ENCODE peak calls at places on chromosomes 11 and 22, in five cellular contexts. One of them, this sample, is unnamed.

GRCh38 chr11:76243157-76243556 is 36.9 kb upstream of the WNT11 start:
- DNase-seq in HCT116: no peak
- DNase-seq in neural progenitor cell: peak
- DNase-seq in brain microvascular endothelial cell: no peak
- DNase-seq in lower lobe of right lung: peak
- DNase-seq in this sample: no peak

GRCh38 chr11:35005156-35005780 is 88.8 kb downstream of the PDHX start:
- DNase-seq in lower lobe of right lung: no peak
- DNase-seq in HCT116: no peak
- DNase-seq in brain microvascular endothelial cell: no peak
- DNase-seq in neural progenitor cell: no peak
- DNase-seq in this sample: no peak

GRCh38 chr22:17234144-17234623 is 14.9 kb upstream of the ADA2 start:
- DNase-seq in lower lobe of right lung: peak
- DNase-seq in neural progenitor cell: peak
- DNase-seq in HCT116: peak
- DNase-seq in brain microvascular endothelial cell: no peak
- DNase-seq in this sample: no peak

GRCh38 chr11:126719740-126720139 is 280.8 kb downstream of the KIRREL3 start:
- DNase-seq in HCT116: no peak
- DNase-seq in brain microvascular endothelial cell: no peak
- DNase-seq in neural progenitor cell: no peak
- DNase-seq in lower lobe of right lung: no peak
- DNase-seq in this sample: no peak

GRCh38 chr22:39174498-39175120 is 22.1 kb upstream of the CBX7 start:
- DNase-seq in HCT116: peak
- DNase-seq in brain microvascular endothelial cell: peak
- DNase-seq in neural progenitor cell: peak
- DNase-seq in lower lobe of right lung: peak
- DNase-seq in this sample: peak

GRCh38 chr22:34804588-34804987 is 261.4 kb upstream of the ISX start:
- DNase-seq in neural progenitor cell: peak
- DNase-seq in lower lobe of right lung: no peak
- DNase-seq in HCT116: no peak
- DNase-seq in brain microvascular endothelial cell: no peak
- DNase-seq in this sample: no peak

GRCh38 chr11:67632982-67633755 is 3.4 kb upstream of the NUDT8 start:
- DNase-seq in lower lobe of right lung: peak
- DNase-seq in neural progenitor cell: no peak
- DNase-seq in brain microvascular endothelial cell: no peak
- DNase-seq in HCT116: no peak
- DNase-seq in this sample: peak

GRCh38 chr11:36364551-36364950 is 68.5 kb downstream of the PRR5L start:
- DNase-seq in HCT116: no peak
- DNase-seq in lower lobe of right lung: no peak
- DNase-seq in brain microvascular endothelial cell: no peak
- DNase-seq in neural progenitor cell: no peak
- DNase-seq in this sample: no peak

GRCh38 chr11:28756977-28757376 is 648.8 kb downstream of the METTL15 start:
- DNase-seq in HCT116: no peak
- DNase-seq in neural progenitor cell: no peak
- DNase-seq in lower lobe of right lung: no peak
- DNase-seq in brain microvascular endothelial cell: peak
- DNase-seq in this sample: no peak

GRCh38 chr11:134027671-134028070 is 41.2 kb upstream of the JAM3 start:
- DNase-seq in neural progenitor cell: no peak
- DNase-seq in HCT116: no peak
- DNase-seq in lower lobe of right lung: no peak
- DNase-seq in brain microvascular endothelial cell: no peak
- DNase-seq in this sample: peak

GRCh38 chr11:126336646-126337045 is 18.8 kb upstream of the ST3GAL4 start:
- DNase-seq in HCT116: no peak
- DNase-seq in neural progenitor cell: no peak
- DNase-seq in lower lobe of right lung: no peak
- DNase-seq in brain microvascular endothelial cell: no peak
- DNase-seq in this sample: peak

GRCh38 chr11:83816572-83817187 is 530.5 kb upstream of the CCDC90B start:
- DNase-seq in brain microvascular endothelial cell: no peak
- DNase-seq in lower lobe of right lung: no peak
- DNase-seq in neural progenitor cell: peak
- DNase-seq in HCT116: no peak
- DNase-seq in this sample: no peak

GRCh38 chr11:116311141-116311540 is 461.6 kb downstream of the BUD13 start:
- DNase-seq in neural progenitor cell: no peak
- DNase-seq in brain microvascular endothelial cell: no peak
- DNase-seq in HCT116: no peak
- DNase-seq in lower lobe of right lung: no peak
- DNase-seq in this sample: no peak

GRCh38 chr22:44037519-44038370 is 13.6 kb downstream of the PARVB start:
- DNase-seq in lower lobe of right lung: no peak
- DNase-seq in HCT116: peak
- DNase-seq in brain microvascular endothelial cell: peak
- DNase-seq in neural progenitor cell: no peak
- DNase-seq in this sample: no peak

GRCh38 chr11:59965424-59965823 is 1.6 kb downstream of the OOSP4A start:
- DNase-seq in brain microvascular endothelial cell: no peak
- DNase-seq in neural progenitor cell: no peak
- DNase-seq in lower lobe of right lung: no peak
- DNase-seq in HCT116: no peak
- DNase-seq in this sample: no peak

GRCh38 chr11:92149996-92150395 is 74.6 kb upstream of the FAT3 start:
- DNase-seq in neural progenitor cell: peak
- DNase-seq in HCT116: no peak
- DNase-seq in lower lobe of right lung: no peak
- DNase-seq in brain microvascular endothelial cell: no peak
- DNase-seq in this sample: no peak

GRCh38 chr11:119316729-119317591 is at the start of gene MCAM:
- DNase-seq in lower lobe of right lung: no peak
- DNase-seq in brain microvascular endothelial cell: no peak
- DNase-seq in HCT116: no peak
- DNase-seq in neural progenitor cell: peak
- DNase-seq in this sample: peak

GRCh38 chr22:44107341-44107740 is 73.4 kb upstream of the PARVG start:
- DNase-seq in HCT116: no peak
- DNase-seq in brain microvascular endothelial cell: no peak
- DNase-seq in neural progenitor cell: peak
- DNase-seq in lower lobe of right lung: no peak
- DNase-seq in this sample: peak

GRCh38 chr11:33542921-33543320 is 157.7 kb downstream of the C11orf91 start:
- DNase-seq in neural progenitor cell: peak
- DNase-seq in brain microvascular endothelial cell: peak
- DNase-seq in lower lobe of right lung: peak
- DNase-seq in HCT116: peak
- DNase-seq in this sample: no peak

GRCh38 chr22:27986459-27986858 is 67.4 kb upstream of the PITPNB start:
- DNase-seq in neural progenitor cell: no peak
- DNase-seq in brain microvascular endothelial cell: no peak
- DNase-seq in HCT116: no peak
- DNase-seq in lower lobe of right lung: no peak
- DNase-seq in this sample: peak

GRCh38 chr22:49181942-49182341 is 645.7 kb downstream of the BRD1 start:
- DNase-seq in lower lobe of right lung: peak
- DNase-seq in brain microvascular endothelial cell: no peak
- DNase-seq in neural progenitor cell: no peak
- DNase-seq in HCT116: no peak
- DNase-seq in this sample: peak

GRCh38 chr11:135002236-135002635 is 590.2 kb upstream of the B3GAT1 start:
- DNase-seq in lower lobe of right lung: no peak
- DNase-seq in neural progenitor cell: no peak
- DNase-seq in brain microvascular endothelial cell: no peak
- DNase-seq in HCT116: no peak
- DNase-seq in this sample: no peak

GRCh38 chr11:18802381-18803257 is 11.0 kb upstream of the PTPN5 start:
- DNase-seq in brain microvascular endothelial cell: peak
- DNase-seq in neural progenitor cell: peak
- DNase-seq in lower lobe of right lung: no peak
- DNase-seq in HCT116: peak
- DNase-seq in this sample: no peak

GRCh38 chr11:63937713-63938480 is 905 bp upstream of the NAA40 start:
- DNase-seq in lower lobe of right lung: no peak
- DNase-seq in HCT116: no peak
- DNase-seq in neural progenitor cell: peak
- DNase-seq in brain microvascular endothelial cell: no peak
- DNase-seq in this sample: no peak

GRCh38 chr22:45319319-45319675 is 9.6 kb downstream of the FAM118A start:
- DNase-seq in neural progenitor cell: peak
- DNase-seq in HCT116: no peak
- DNase-seq in brain microvascular endothelial cell: peak
- DNase-seq in lower lobe of right lung: no peak
- DNase-seq in this sample: no peak

GRCh38 chr11:43738600-43739409 is 58.3 kb downstream of the HSD17B12 start:
- DNase-seq in neural progenitor cell: peak
- DNase-seq in lower lobe of right lung: no peak
- DNase-seq in HCT116: peak
- DNase-seq in brain microvascular endothelial cell: peak
- DNase-seq in this sample: no peak

GRCh38 chr11:19430346-19431058 is 189.8 kb upstream of the E2F8 start:
- DNase-seq in lower lobe of right lung: no peak
- DNase-seq in HCT116: no peak
- DNase-seq in brain microvascular endothelial cell: no peak
- DNase-seq in neural progenitor cell: no peak
- DNase-seq in this sample: no peak

GRCh38 chr11:68692881-68693483 is 8.6 kb downstream of the GAL start:
- DNase-seq in lower lobe of right lung: no peak
- DNase-seq in HCT116: no peak
- DNase-seq in neural progenitor cell: no peak
- DNase-seq in brain microvascular endothelial cell: no peak
- DNase-seq in this sample: no peak

GRCh38 chr11:19080579-19080993 is 20.1 kb upstream of the MRGPRX2 start:
- DNase-seq in lower lobe of right lung: peak
- DNase-seq in HCT116: no peak
- DNase-seq in brain microvascular endothelial cell: no peak
- DNase-seq in neural progenitor cell: no peak
- DNase-seq in this sample: no peak

GRCh38 chr22:48153726-48154125 is 1391.3 kb downstream of the TBC1D22A start:
- DNase-seq in HCT116: no peak
- DNase-seq in lower lobe of right lung: no peak
- DNase-seq in brain microvascular endothelial cell: no peak
- DNase-seq in neural progenitor cell: no peak
- DNase-seq in this sample: no peak

GRCh38 chr22:34454598-34454997 is 534.3 kb upstream of the LARGE1 start:
- DNase-seq in lower lobe of right lung: no peak
- DNase-seq in neural progenitor cell: no peak
- DNase-seq in brain microvascular endothelial cell: no peak
- DNase-seq in HCT116: no peak
- DNase-seq in this sample: no peak

GRCh38 chr11:96357794-96358193 is 14.8 kb upstream of the MAML2 start:
- DNase-seq in HCT116: no peak
- DNase-seq in lower lobe of right lung: no peak
- DNase-seq in neural progenitor cell: no peak
- DNase-seq in brain microvascular endothelial cell: no peak
- DNase-seq in this sample: no peak
- H3K27ac ChIP-seq in HCT116: no peak
- H3K27ac ChIP-seq in lower lobe of right lung: no peak
- H3K27ac ChIP-seq in neural progenitor cell: no peak
- H3K27ac ChIP-seq in brain microvascular endothelial cell: no peak
- H3K27ac ChIP-seq in this sample: no peak

DNA sequence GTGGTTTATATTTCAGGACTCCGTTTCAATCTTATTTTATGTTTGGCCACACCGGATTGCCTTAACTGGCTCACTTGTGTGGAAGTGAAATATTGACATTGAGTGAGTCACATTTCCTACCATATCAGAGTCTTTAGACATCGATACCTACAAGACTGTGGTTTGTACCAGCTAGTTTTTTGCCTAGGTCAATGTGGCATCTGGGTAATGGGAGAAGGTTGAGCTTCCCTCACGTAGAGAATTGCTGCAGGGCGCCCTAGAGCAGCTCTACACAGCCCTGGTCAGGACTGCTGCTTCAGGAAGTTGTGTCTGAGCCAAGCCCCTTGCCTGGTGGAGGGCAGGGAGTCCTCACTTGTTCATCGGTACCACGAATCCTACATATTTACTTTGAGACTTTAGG is 1.6 kb downstream of the GRAMD1B start:
- DNase-seq in neural progenitor cell: no peak
- DNase-seq in brain microvascular endothelial cell: no peak
- DNase-seq in HCT116: no peak
- DNase-seq in lower lobe of right lung: no peak
- DNase-seq in this sample: no peak
- H3K4me3 ChIP-seq in neural progenitor cell: peak
- H3K4me3 ChIP-seq in brain microvascular endothelial cell: peak
- H3K4me3 ChIP-seq in HCT116: no peak
- H3K4me3 ChIP-seq in lower lobe of right lung: peak
- H3K4me3 ChIP-seq in this sample: no peak

GRCh38 chr11:1478011-1478410 is 8.6 kb downstream of the MOB2 start:
- DNase-seq in neural progenitor cell: no peak
- DNase-seq in lower lobe of right lung: peak
- DNase-seq in HCT116: no peak
- DNase-seq in brain microvascular endothelial cell: no peak
- DNase-seq in this sample: peak

GRCh38 chr11:1478544-1478943 is 8.0 kb downstream of the MOB2 start:
- DNase-seq in neural progenitor cell: no peak
- DNase-seq in HCT116: no peak
- DNase-seq in brain microvascular endothelial cell: no peak
- DNase-seq in lower lobe of right lung: peak
- DNase-seq in this sample: no peak

GRCh38 chr11:1479678-1480118 is 6.9 kb downstream of the MOB2 start:
- DNase-seq in HCT116: no peak
- DNase-seq in lower lobe of right lung: peak
- DNase-seq in brain microvascular endothelial cell: no peak
- DNase-seq in neural progenitor cell: no peak
- DNase-seq in this sample: no peak

GRCh38 chr11:1480191-1480554 is 6.4 kb downstream of the MOB2 start:
- DNase-seq in neural progenitor cell: no peak
- DNase-seq in brain microvascular endothelial cell: no peak
- DNase-seq in lower lobe of right lung: peak
- DNase-seq in HCT116: no peak
- DNase-seq in this sample: no peak

GRCh38 chr11:1479006-1479677 is 7.4 kb downstream of the MOB2 start:
- DNase-seq in neural progenitor cell: no peak
- DNase-seq in lower lobe of right lung: peak
- DNase-seq in HCT116: no peak
- DNase-seq in brain microvascular endothelial cell: no peak
- DNase-seq in this sample: peak
- H3K27ac ChIP-seq in neural progenitor cell: no peak
- H3K27ac ChIP-seq in lower lobe of right lung: no peak
- H3K27ac ChIP-seq in HCT116: no peak
- H3K27ac ChIP-seq in brain microvascular endothelial cell: no peak
- H3K27ac ChIP-seq in this sample: no peak

DNA sequence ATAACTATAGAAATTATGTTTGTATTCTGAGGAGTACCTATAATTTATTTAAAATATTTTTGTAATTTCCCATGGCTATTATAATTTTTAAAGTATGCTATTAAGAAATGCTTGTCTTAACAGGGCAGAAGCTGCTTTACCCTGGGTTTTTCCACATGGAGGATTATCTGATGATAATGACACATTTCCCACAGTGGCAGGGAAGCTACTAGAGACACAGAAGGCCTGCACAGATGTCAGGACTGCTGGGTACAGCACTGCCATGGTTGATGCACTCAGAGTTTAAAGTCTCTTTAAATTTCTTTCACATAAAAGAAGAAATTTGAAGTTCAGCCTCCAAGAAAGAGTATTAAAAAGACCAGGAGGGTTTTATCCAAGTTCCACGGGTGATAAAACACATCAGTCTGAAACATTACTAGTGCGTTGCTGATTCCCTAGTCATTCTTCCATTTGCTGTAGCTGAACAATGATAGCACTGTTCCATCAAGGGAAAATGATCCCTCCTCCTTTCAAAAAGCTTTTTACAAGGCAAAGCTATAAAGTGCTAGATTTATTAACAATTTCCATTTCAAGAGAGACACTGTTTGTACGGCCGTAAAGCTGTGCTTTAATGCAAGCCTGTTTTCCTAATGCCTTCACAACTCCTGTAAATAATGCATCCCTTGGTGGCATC is 363.0 kb downstream of the CNTN5 start:
- DNase-seq in HCT116: no peak
- DNase-seq in brain microvascular endothelial cell: no peak
- DNase-seq in lower lobe of right lung: no peak
- DNase-seq in neural progenitor cell: no peak
- DNase-seq in this sample: no peak
- H3K4me3 ChIP-seq in HCT116: no peak
- H3K4me3 ChIP-seq in brain microvascular endothelial cell: no peak
- H3K4me3 ChIP-seq in lower lobe of right lung: no peak
- H3K4me3 ChIP-seq in neural progenitor cell: no peak
- H3K4me3 ChIP-seq in this sample: no peak